ENCODE peak calls at places on chromosomes 1 and 21, in five cellular contexts. A, G, L, U and S are unnamed samples.

GRCh38 chr1:179969962-179970361 is 15.4 kb downstream of the CEP350 start:
- DNase-seq in G (no peak), A (no peak), L (no peak), U (no peak), S (no peak)

GRCh38 chr1:115112496-115113375 is 23.4 kb upstream of the TSPAN2 start:
- DNase-seq in U (peak; percentile 6), G (peak; percentile 23), A (peak; percentile 66), L (peak; percentile 58), S (peak; percentile 72)

GRCh38 chr1:157751283-157751682 is 25.6 kb downstream of the FCRL2 start:
- DNase-seq in A (no peak), L (no peak), G (no peak), U (no peak), S (no peak)

GRCh38 chr1:15707239-15707940 is 23.3 kb downstream of the PLEKHM2 start:
- DNase-seq in U (no peak), L (no peak), A (no peak), G (no peak), S (no peak)

GRCh38 chr1:58412071-58412580 is 134.4 kb downstream of the OMA1 start:
- DNase-seq in U (no peak), L (no peak), G (no peak), A (no peak), S (no peak)

GRCh38 chr1:154716012-154716411 is 108.0 kb upstream of the ADAR start:
- DNase-seq in A (no peak), G (no peak), U (no peak), L (no peak), S (no peak)

GRCh38 chr1:59072017-59072947 is 224.6 kb upstream of the FGGY start:
- DNase-seq in G (no peak), A (no peak), U (no peak), L (no peak), S (no peak)

GRCh38 chr1:116765962-116766361 is 11.7 kb downstream of the CD2 start:
- DNase-seq in L (no peak), A (no peak), U (no peak), G (no peak), S (no peak)

GRCh38 chr1:239185245-239185619 is 201.1 kb upstream of the CHRM3 start:
- DNase-seq in U (no peak), L (no peak), A (no peak), G (no peak), S (no peak)

GRCh38 chr21:45403133-45403824 is 1.7 kb upstream of the COL18A1 start:
- DNase-seq in L (no peak), U (no peak), G (no peak), A (peak; percentile 8), S (no peak)

GRCh38 chr1:36913523-36914060 is 120.7 kb downstream of the GRIK3 start:
- DNase-seq in U (no peak), G (no peak), A (no peak), L (no peak), S (peak; percentile 69)

GRCh38 chr1:28927442-28928305 is 13.3 kb downstream of the EPB41 start:
- DNase-seq in A (no peak), L (no peak), G (no peak), U (no peak), S (no peak)

GRCh38 chr1:153001382-153001781 is at the start of gene SPRR3:
- DNase-seq in U (no peak), L (no peak), A (no peak), G (no peak), S (no peak)

GRCh38 chr21:45283019-45283610 is 4.6 kb downstream of the POFUT2 start:
- DNase-seq in A (peak; percentile 15), U (no peak), G (no peak), L (peak; percentile 9), S (no peak)

GRCh38 chr1:162994921-162995320 is 74.2 kb upstream of the RGS4 start:
- DNase-seq in L (no peak), U (no peak), G (no peak), A (no peak), S (no peak)

GRCh38 chr1:235295902-235296350 is 32.1 kb downstream of the ARID4B start:
- DNase-seq in L (no peak), A (no peak), U (peak; percentile 15), G (no peak), S (no peak)

GRCh38 chr1:77824694-77825355 is 45.4 kb downstream of the MIGA1 start:
- DNase-seq in L (no peak), U (no peak), G (no peak), A (no peak), S (no peak)

GRCh38 chr1:21344750-21345443 is 54.6 kb upstream of the ECE1 start:
- DNase-seq in U (no peak), G (no peak), L (no peak), A (peak; percentile 71), S (no peak)

GRCh38 chr1:239125027-239125426 is 261.3 kb upstream of the CHRM3 start:
- DNase-seq in L (no peak), U (no peak), A (no peak), G (no peak), S (peak; percentile 21)

GRCh38 chr1:59926381-59927243 is at the start of gene CYP2J2:
- DNase-seq in U (peak; percentile 10), L (peak; percentile 63), G (peak; percentile 64), A (peak; percentile 87), S (peak; percentile 63)

GRCh38 chr1:232472485-232473041 is 157.4 kb downstream of the SIPA1L2 start:
- DNase-seq in U (no peak), L (no peak), G (no peak), A (no peak), S (no peak)

GRCh38 chr1:114509596-114510234 is 1.3 kb downstream of the TRIM33 start:
- DNase-seq in G (no peak), U (no peak), L (no peak), A (no peak), S (no peak)

GRCh38 chr1:41758490-41758889 is 160.2 kb downstream of the HIVEP3 start:
- DNase-seq in G (no peak), L (no peak), U (no peak), A (no peak), S (no peak)

GRCh38 chr1:212186427-212187207 is 98.6 kb upstream of the PPP2R5A start:
- DNase-seq in L (no peak), A (no peak), G (no peak), U (no peak), S (no peak)

GRCh38 chr21:29072873-29073221 is 601 bp downstream of the CCT8 start:
- DNase-seq in G (no peak), L (no peak), U (no peak), A (no peak), S (no peak)

GRCh38 chr1:41537788-41538351 is 53.4 kb upstream of the EDN2 start:
- DNase-seq in L (peak; percentile 61), A (peak; percentile 66), G (peak; percentile 68), U (no peak), S (no peak)

GRCh38 chr1:184691719-184692324 is 62.8 kb downstream of the EDEM3 start:
- DNase-seq in G (no peak), U (peak; percentile 13), A (no peak), L (peak; percentile 29), S (no peak)

GRCh38 chr1:40687059-40687458 is 4.4 kb upstream of the NFYC start:
- DNase-seq in U (no peak), G (no peak), A (no peak), L (no peak), S (no peak)

GRCh38 chr1:64242895-64243756 is 39.7 kb downstream of the UBE2U start:
- DNase-seq in G (no peak), L (no peak), A (no peak), U (peak; percentile 40), S (no peak)

GRCh38 chr1:24364975-24365678 is 46.0 kb downstream of the GRHL3 start:
- DNase-seq in L (no peak), U (peak; percentile 98), A (no peak), G (no peak), S (no peak)

GRCh38 chr1:234498448-234499118 is 19.6 kb upstream of the TARBP1 start:
- DNase-seq in L (no peak), A (no peak), U (no peak), G (no peak), S (no peak)

GRCh38 chr1:164637461-164638375 is 78.7 kb downstream of the PBX1 start:
- DNase-seq in A (no peak), L (no peak), U (peak; percentile 56), G (peak; percentile 68), S (no peak)

GRCh38 chr1:162629651-162630050 is 2.6 kb upstream of the DDR2 start:
- DNase-seq in G (no peak), A (no peak), U (no peak), L (no peak), S (no peak)

GRCh38 chr1:30378023-30378596 is 345.3 kb downstream of the MATN1 start:
- DNase-seq in U (no peak), A (no peak), G (no peak), L (peak; percentile 0), S (no peak)

GRCh38 chr1:175073633-175074032 is 6.0 kb downstream of the TNN start:
- DNase-seq in A (no peak), G (no peak), U (no peak), L (no peak), S (no peak)
- TF ChIP-seq CTCF in A (no peak), G (no peak), U (no peak), L (no peak), S (no peak)

DNA sequence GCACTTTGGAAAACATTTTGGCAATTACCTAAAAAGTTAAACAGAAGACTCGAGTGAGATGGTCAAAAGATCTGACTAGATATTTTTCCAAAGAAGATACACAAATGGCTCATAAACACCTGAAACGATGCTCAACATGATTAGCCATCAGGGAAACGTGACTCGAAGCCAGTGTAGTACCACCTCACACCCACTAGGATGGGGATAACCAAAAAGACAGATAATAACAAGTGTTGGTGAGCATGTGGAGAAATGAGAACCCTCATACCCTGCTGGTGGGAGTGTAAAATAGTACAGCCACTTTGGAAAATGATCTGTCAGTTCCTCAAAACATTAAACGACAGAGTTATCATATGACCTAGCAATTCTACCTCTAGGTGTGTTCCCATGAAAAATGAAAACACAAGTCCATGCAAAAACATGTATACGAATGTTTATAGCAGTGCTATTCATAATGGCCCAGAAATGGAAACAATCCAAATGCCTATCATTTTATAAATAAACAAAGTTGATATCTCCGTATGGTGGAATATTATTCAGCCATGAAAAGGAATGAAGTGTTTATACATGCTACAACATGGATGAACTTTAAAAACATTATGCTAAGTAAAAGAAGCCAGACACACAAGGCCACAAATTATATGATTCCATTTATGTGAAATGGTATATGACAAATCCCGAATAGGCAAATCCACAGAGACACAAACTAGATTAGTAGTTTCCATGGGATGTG is 625.2 kb downstream of the KIF26B start:
- DNase-seq in U (no peak), A (no peak), G (no peak), L (no peak), S (no peak)
- TF ChIP-seq CTCF in U (no peak), A (no peak), G (no peak), L (no peak), S (peak; percentile 38)

GRCh38 chr21:34544032-34544496 is 32.1 kb upstream of the KCNE1 start:
- DNase-seq in U (peak; percentile 80), A (peak; percentile 74), G (peak; percentile 78), L (peak; percentile 75), S (peak; percentile 65)
- TF ChIP-seq CTCF in U (no peak), A (no peak), G (peak; percentile 62), L (peak; percentile 42), S (peak; percentile 78)

GRCh38 chr21:36700961-36701911 is 2.3 kb downstream of the SIM2 start:
- DNase-seq in G (no peak), L (no peak), U (no peak), A (peak; percentile 35), S (peak; percentile 48)
- TF ChIP-seq CTCF in G (no peak), L (no peak), U (no peak), A (no peak), S (no peak)